ENCODE peak calls at places on chromosomes 7 and 10, in five cellular contexts. K, T, N, S and O are unnamed samples.

GRCh38 chr7:73844848-73845460 is 2.6 kb upstream of the METTL27 start:
- DNase-seq in N (no peak), S (no peak), K (peak; percentile 31), T (peak; percentile 46), O (no peak)

GRCh38 chr10:95830044-95830443 is 74.1 kb downstream of the ENTPD1 start:
- DNase-seq in N (no peak), S (no peak), K (no peak), T (no peak), O (no peak)

GRCh38 chr10:47261121-47261520 is 38.9 kb upstream of the GDF10 start:
- DNase-seq in N (peak; percentile 9), T (no peak), S (no peak), K (no peak), O (no peak)

GRCh38 chr10:100970914-100971811 is 1.9 kb downstream of the SEMA4G start:
- DNase-seq in T (no peak), N (peak; percentile 81), S (no peak), K (no peak), O (peak; percentile 50)

GRCh38 chr7:51034531-51035264 is 252.0 kb upstream of the GRB10 start:
- DNase-seq in S (no peak), N (no peak), K (peak; percentile 57), T (peak; percentile 38), O (no peak)

GRCh38 chr7:107628461-107629064 is 32.1 kb upstream of the SLC26A4 start:
- DNase-seq in T (no peak), N (no peak), S (no peak), K (no peak), O (no peak)

GRCh38 chr10:101669181-101669580 is 25.8 kb downstream of the FBXW4 start:
- DNase-seq in N (no peak), T (no peak), K (no peak), S (no peak), O (no peak)

GRCh38 chr7:157555921-157556320 is 219.1 kb downstream of the DNAJB6 start:
- DNase-seq in S (peak; percentile 9), N (no peak), K (no peak), T (no peak), O (peak; percentile 12)

GRCh38 chr7:134854816-134855215 is 75.4 kb downstream of the CALD1 start:
- DNase-seq in S (no peak), N (no peak), K (no peak), T (no peak), O (no peak)

GRCh38 chr10:113232928-113233511 is 283.0 kb downstream of the TCF7L2 start:
- DNase-seq in K (no peak), S (no peak), T (no peak), N (no peak), O (no peak)

DNA sequence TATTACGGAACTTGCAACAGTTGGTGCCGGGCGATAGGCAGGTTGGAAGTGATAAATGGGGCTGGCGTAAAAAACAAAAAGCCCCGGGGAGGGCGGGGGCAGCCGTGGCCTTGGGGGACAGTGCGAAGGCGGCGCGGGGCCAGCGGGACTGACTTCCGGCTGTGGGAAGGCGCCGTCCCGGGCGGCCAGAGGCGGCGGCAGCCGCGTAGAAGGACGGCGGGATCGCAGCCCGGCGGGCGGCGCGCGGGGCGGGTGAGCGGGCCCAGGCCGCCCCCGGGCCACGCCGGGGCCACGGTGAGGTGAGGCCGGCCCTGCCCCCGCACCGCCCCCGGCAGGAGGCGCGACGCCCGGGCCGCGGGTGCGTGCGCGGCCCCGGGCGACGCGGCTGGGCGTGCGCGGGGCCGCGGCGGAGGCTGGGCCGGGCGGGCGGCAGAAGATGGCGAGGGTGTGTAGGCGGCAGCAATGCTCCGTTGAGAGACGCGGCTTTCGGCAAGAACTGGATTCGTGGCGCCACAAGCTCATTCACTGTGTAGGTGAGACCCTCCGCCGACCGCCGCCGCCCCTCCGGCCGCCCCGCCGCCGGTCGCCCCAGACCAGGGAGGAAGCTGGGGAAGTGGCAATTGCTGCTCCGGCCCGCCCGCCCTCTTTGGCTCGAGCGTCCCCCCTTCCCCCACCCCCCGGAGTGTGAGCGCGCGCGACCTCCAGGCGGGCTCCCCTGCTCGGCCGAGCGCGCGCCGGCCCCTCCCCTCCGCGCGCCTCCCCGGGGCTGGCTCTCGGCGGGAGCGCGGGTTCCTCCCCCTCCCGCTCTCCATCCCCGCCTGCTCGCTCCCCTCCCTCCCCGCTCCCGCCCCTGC is at the start of gene LCOR:
- DNase-seq in N (peak; percentile 87), T (peak; percentile 39), K (peak; percentile 86), S (peak; percentile 85), O (peak; percentile 94)
- TF ChIP-seq CTCF in N (no peak), T (no peak), K (no peak), S (no peak), O (no peak)

GRCh38 chr10:44809652-44810051 is 101.5 kb upstream of the TMEM72 start:
- DNase-seq in T (no peak), N (no peak), K (no peak), S (peak; percentile 88), O (no peak)
- TF ChIP-seq CTCF in T (peak; percentile 72), N (no peak), K (no peak), S (peak; percentile 76), O (no peak)

GRCh38 chr7:127557803-127558202 is 27.6 kb downstream of the GCC1 start:
- DNase-seq in N (no peak), S (no peak), T (no peak), K (no peak), O (no peak)
- TF ChIP-seq CTCF in N (no peak), S (no peak), T (no peak), K (no peak), O (no peak)

DNA sequence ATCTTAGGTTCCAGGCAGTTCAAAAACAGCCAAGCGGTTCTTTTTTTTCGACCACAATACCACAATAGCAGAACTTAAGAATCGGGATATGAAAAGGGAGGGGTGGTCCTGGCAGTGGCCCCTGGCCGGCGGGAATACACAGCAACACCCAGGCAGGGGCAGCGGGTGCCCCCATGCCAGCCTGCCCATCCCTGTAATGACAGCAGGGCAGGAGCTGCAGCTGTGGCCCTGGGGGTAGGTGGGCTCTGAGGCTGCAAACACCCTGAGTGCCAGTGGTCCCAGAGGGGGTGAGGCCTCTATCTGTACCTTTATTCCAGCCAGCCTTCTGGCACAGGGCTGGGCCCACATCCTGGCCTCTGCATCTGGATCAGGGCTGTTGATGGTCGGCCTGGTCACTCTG is 247.4 kb downstream of the SEMA3D start:
- DNase-seq in N (no peak), K (no peak), S (no peak), T (no peak), O (no peak)
- TF ChIP-seq CTCF in N (no peak), K (no peak), S (no peak), T (no peak), O (no peak)

GRCh38 chr10:103658049-103658577 is 164.6 kb downstream of the NEURL1 start:
- DNase-seq in N (no peak), K (no peak), T (no peak), S (no peak), O (no peak)

GRCh38 chr10:103661198-103661950 is 167.9 kb downstream of the NEURL1 start:
- DNase-seq in T (peak; percentile 85), K (peak; percentile 96), S (peak; percentile 86), N (peak; percentile 77), O (peak; percentile 94)

GRCh38 chr10:103661951-103662405 is 168.5 kb downstream of the NEURL1 start:
- DNase-seq in N (no peak), K (no peak), S (no peak), T (no peak), O (no peak)

GRCh38 chr10:103659674-103660363 is 166.3 kb downstream of the NEURL1 start:
- DNase-seq in K (peak; percentile 92), S (no peak), N (peak; percentile 63), T (peak; percentile 79), O (peak; percentile 88)

DNA sequence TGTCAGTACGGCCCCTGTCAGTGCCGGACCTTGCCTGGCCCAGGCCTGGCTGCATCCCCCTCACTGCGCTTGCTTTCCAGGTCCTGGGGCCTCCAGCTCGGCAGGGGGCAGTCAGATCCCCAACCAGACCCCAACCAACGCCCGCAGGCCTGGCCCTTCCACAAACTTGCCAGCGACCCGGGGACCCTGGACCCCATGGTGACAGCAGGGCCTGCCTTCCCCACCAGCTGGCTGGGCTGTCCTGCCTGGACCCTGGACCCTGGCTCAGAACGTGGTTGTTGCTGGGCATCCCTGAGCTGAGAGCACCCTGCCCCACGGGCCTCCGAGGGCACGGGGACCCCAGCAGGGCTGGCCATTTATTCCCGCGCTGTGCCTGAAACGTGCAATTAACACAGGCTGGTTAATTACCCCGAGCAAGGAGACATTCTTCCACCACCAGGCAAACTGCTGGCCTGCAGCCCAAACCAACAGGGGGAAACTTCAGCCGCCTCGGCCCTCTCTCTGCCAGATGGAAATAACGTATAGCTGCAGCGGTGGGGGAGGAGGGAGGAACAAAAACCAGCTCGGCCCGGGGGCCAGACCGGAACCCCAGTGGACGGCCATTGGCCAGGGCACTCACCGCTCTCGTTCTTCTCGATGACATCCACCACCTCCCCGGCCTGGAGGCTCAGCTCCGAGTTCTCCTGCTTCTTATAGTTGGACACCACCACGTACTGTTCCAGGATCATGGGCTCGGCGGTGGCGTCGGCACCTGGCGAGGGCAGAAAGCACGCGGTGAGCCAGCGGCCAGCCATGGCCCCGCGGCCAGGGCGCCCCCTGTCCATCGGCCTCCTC is 167.1 kb downstream of the NEURL1 start:
- DNase-seq in T (no peak), S (no peak), K (peak; percentile 61), N (no peak), O (peak; percentile 86)
- TF ChIP-seq CTCF in T (peak; percentile 25), S (no peak), K (peak; percentile 36), N (no peak), O (no peak)

GRCh38 chr7:4683884-4684565 is 1.9 kb downstream of the FOXK1 start:
- DNase-seq in T (no peak), S (no peak), N (peak; percentile 63), K (peak; percentile 76), O (peak; percentile 93)
- TF ChIP-seq CTCF in T (peak; percentile 4), S (peak; percentile 23), N (peak; percentile 26), K (peak; percentile 27), O (no peak)

GRCh38 chr10:97792058-97792721 is 20.4 kb upstream of the SFRP5 start:
- DNase-seq in K (peak; percentile 47), N (peak; percentile 61), T (no peak), S (peak; percentile 88), O (peak; percentile 84)

GRCh38 chr10:97785731-97786130 is 13.9 kb upstream of the SFRP5 start:
- DNase-seq in K (no peak), T (no peak), S (no peak), N (no peak), O (peak; percentile 25)

GRCh38 chr10:97789770-97790397 is 18.1 kb upstream of the SFRP5 start:
- DNase-seq in S (no peak), T (no peak), N (no peak), K (no peak), O (no peak)

GRCh38 chr10:97785231-97785630 is 13.4 kb upstream of the SFRP5 start:
- DNase-seq in N (no peak), K (no peak), T (no peak), S (no peak), O (no peak)

DNA sequence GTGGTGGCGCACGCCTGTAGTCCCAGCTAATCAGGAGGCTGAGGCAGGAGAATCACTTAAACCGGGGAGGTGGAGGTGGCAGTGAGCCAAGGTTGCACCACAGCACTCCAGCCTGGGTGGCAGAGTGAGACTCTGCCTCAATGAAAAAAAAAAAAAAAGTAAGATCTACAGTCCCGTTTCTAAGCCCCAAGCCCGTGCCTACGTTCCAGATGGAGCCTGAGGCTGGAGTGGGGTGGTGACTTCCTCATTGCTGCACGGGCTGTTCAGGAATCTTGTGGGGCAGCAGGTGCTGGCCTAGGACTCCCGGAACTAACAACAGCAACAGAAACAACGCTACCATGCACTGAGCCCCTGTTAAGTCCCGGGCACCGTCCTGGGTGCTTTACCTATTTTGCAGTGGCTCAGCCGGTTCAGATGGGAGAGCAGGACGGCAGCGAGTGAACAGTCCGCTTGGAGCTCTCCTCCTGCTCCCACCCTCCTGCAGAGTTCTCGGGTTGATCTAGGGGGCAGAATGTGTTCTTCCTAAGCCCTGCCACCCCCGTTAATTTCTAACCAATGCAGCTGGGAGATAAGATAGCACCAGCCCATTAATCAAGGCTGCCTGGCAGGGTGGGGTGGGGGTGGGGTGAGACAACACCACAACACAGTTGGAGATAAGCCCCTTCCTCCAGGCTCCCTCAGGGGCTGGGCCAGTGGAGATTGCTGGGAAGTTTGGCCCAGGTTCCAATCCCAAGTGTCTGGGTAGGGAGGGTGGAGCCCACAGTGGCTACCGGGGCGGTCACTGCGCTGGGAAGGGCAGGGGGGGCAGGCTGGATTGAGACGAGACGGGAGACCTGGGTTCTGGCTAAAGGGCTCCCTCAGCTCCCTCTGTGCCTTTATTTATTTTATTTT is 17.0 kb upstream of the SFRP5 start:
- DNase-seq in T (no peak), K (no peak), N (peak; percentile 53), S (no peak), O (peak; percentile 75)
- TF ChIP-seq CTCF in T (no peak), K (no peak), N (no peak), S (no peak), O (no peak)